ENCODE peak calls at places on chromosomes 3 and 15, in five cellular contexts. T is lower lobe of right lung, N is HCT116, R is T-helper 2 cell, L is psoas muscle. H is an unnamed sample.

GRCh38 chr3:123375014-123375940 is 73.6 kb downstream of the ADCY5 start:
- DNase-seq in L (no peak), T (no peak), N (no peak), R (no peak), H (no peak)

GRCh38 chr3:128323206-128324081 is 143.2 kb downstream of the DNAJB8 start:
- DNase-seq in L (no peak), T (peak; percentile 41), R (no peak), N (no peak), H (peak; percentile 73)

GRCh38 chr3:122233109-122233952 is 49.9 kb downstream of the CASR start:
- DNase-seq in R (no peak), L (no peak), N (no peak), T (peak; percentile 56), H (no peak)

GRCh38 chr15:63506537-63507035 is 2.2 kb downstream of the USP3 start:
- DNase-seq in N (no peak), T (no peak), L (no peak), R (no peak), H (peak; percentile 32)

GRCh38 chr3:41159581-41160189 is 39.6 kb upstream of the CTNNB1 start:
- DNase-seq in N (peak; percentile 41), R (no peak), L (no peak), T (no peak), H (peak; percentile 43)

GRCh38 chr15:94453227-94453626 is 221.9 kb downstream of the MCTP2 start:
- DNase-seq in T (no peak), L (no peak), R (no peak), N (no peak), H (peak; percentile 1)

GRCh38 chr3:151412989-151413388 is 28.4 kb upstream of the P2RY12 start:
- DNase-seq in R (no peak), T (no peak), N (no peak), L (no peak), H (no peak)

GRCh38 chr3:21752749-21753347 is 1.8 kb upstream of the ZNF385D start:
- DNase-seq in N (no peak), R (no peak), T (no peak), L (no peak), H (peak; percentile 65)

GRCh38 chr15:88454867-88455810 is 12.0 kb downstream of the MRPL46 start:
- DNase-seq in T (peak; percentile 55), L (peak; percentile 68), N (peak; percentile 48), R (no peak), H (peak; percentile 69)

H was measured in M059J.